ENCODE peak calls at places on chromosomes 2 and 18, in nine cellular contexts. Y, I, D, Z, P, F, B, X and G are unnamed samples.

GRCh38 chr18:78813156-78813555 is 166.5 kb upstream of the SALL3 start:
- DNase-seq in Y (no peak), I (peak), D (no peak), Z (no peak), P (no peak), F (no peak), B (peak), X (no peak), G (no peak)

GRCh38 chr2:68466361-68466777 is 725 bp downstream of the FBXO48 start:
- DNase-seq in Y (peak), I (no peak), D (peak), Z (no peak), P (no peak), F (peak), B (no peak), X (peak), G (no peak)

GRCh38 chr2:86302320-86302719 is 35.1 kb downstream of the REEP1 start:
- DNase-seq in Y (no peak), I (no peak), D (no peak), Z (no peak), P (no peak), F (no peak), B (no peak), X (no peak), G (no peak)

GRCh38 chr2:48195168-48195567 is 288.9 kb upstream of the FBXO11 start:
- DNase-seq in Y (no peak), I (no peak), D (no peak), Z (no peak), P (no peak), F (no peak), B (no peak), X (no peak), G (no peak)

GRCh38 chr18:6866552-6866951 is 137.0 kb downstream of the ARHGAP28 start:
- DNase-seq in Y (no peak), I (no peak), D (no peak), Z (no peak), P (no peak), F (no peak), B (no peak), X (no peak), G (no peak)

GRCh38 chr2:120132190-120132589 is 91.0 kb downstream of the TMEM185B start:
- DNase-seq in Y (peak), I (no peak), D (no peak), Z (no peak), P (no peak), F (no peak), B (no peak), X (no peak), G (no peak)

GRCh38 chr18:27202771-27203170 is 17.7 kb upstream of the CHST9 start:
- DNase-seq in Y (peak), I (no peak), D (no peak), Z (no peak), P (no peak), F (no peak), B (no peak), X (no peak), G (no peak)

GRCh38 chr2:127072970-127073369 is 34.0 kb downstream of the BIN1 start:
- DNase-seq in Y (no peak), I (no peak), D (no peak), Z (no peak), P (no peak), F (no peak), B (no peak), X (no peak), G (no peak)

GRCh38 chr2:190893157-190893556 is 12.5 kb downstream of the GLS start:
- DNase-seq in Y (no peak), I (no peak), D (no peak), Z (no peak), P (no peak), F (no peak), B (no peak), X (no peak), G (no peak)

GRCh38 chr18:59837586-59837985 is 62.2 kb upstream of the PMAIP1 start:
- DNase-seq in Y (peak), I (peak), D (no peak), Z (peak), P (no peak), F (peak), B (peak), X (peak), G (no peak)

GRCh38 chr2:182006606-182007005 is 21.0 kb downstream of the PPP1R1C start:
- DNase-seq in Y (no peak), I (no peak), D (no peak), Z (no peak), P (no peak), F (no peak), B (no peak), X (no peak), G (no peak)

GRCh38 chr18:923144-923543 is 18.5 kb downstream of the ADCYAP1 start:
- DNase-seq in Y (no peak), I (no peak), D (no peak), Z (no peak), P (no peak), F (no peak), B (no peak), X (no peak), G (no peak)

GRCh38 chr2:71609441-71609840 is 156.1 kb downstream of the DYSF start:
- DNase-seq in Y (peak), I (no peak), D (no peak), Z (peak), P (peak), F (no peak), B (no peak), X (peak), G (peak)

GRCh38 chr2:68279691-68280090 is 27.4 kb upstream of the PPP3R1 start:
- DNase-seq in Y (no peak), I (no peak), D (no peak), Z (no peak), P (no peak), F (no peak), B (no peak), X (no peak), G (no peak)

GRCh38 chr18:79924814-79925655 is 26.4 kb downstream of the SLC66A2 start:
- DNase-seq in Y (no peak), I (no peak), D (no peak), Z (peak), P (peak), F (peak), B (no peak), X (no peak), G (peak)

GRCh38 chr2:42562474-42563144 is 5.8 kb upstream of the MTA3 start:
- DNase-seq in Y (no peak), I (no peak), D (no peak), Z (peak), P (no peak), F (no peak), B (no peak), X (peak), G (no peak)

DNA sequence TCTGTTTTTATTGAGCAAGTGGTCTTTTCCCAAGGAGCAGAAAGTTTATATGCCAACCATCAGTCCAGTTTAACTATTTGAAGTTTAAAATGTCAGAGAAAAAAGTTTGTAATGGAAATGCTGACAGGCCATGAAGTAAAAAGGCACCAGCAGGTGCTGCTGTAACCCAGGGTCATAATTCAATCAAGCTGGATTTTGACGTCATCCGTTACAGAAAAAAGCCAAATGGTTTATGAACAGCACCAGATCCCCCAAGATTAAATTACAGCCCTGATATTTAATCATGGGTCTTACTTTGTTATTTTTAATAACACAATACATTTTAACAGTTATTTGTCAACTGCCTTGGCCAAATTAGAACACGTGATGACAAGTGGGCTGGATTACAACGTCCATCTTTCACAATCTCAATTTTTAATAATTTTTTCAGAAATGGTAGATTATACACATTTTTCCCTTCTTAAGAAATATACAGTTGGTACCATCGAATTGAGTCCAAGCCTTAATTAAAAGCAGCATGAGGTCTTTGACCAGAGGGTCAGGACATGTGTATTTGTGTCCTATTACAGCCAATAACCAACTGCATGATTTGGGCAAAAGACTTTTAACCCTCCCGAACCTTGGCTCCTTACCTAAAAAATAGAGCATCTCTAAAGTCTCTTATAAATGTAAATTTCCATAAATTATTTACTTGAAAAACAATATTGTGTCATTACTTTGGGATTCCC is 10.0 kb downstream of the TCF4 start:
- DNase-seq in Y (no peak), I (no peak), D (no peak), Z (no peak), P (no peak), F (no peak), B (peak), X (no peak), G (no peak)
- TF ChIP-seq CTCF in Y (no peak), I (no peak), D (no peak), Z (no peak), P (no peak), F (no peak), B (no peak), X (peak), G (peak)

DNA sequence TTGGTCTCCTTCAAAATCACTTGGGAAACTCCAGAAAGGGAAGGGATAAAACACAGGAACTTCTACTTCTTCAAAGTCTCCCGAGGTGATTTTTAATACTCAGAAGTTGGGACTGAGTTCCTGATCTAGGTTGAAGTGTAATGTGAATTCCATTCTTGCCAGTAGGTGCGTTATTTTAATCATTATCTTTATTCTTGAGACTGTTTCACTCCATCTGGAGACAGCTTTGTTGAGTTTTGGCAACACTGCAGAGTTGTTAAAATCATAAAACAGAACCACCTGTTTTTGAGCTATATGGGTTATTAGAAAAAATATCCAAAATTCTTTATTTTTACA is 22.0 kb downstream of the ATP8B1 start:
- DNase-seq in Y (no peak), I (no peak), D (no peak), Z (no peak), P (no peak), F (no peak), B (no peak), X (no peak), G (no peak)
- TF ChIP-seq CTCF in Y (no peak), I (no peak), D (no peak), Z (no peak), P (no peak), F (no peak), B (no peak), X (no peak), G (no peak)

GRCh38 chr2:99608092-99608491 is 118.3 kb upstream of the REV1 start:
- DNase-seq in Y (no peak), I (no peak), D (no peak), Z (no peak), P (no peak), F (no peak), B (peak), X (no peak), G (no peak)
- TF ChIP-seq CTCF in Y (peak), I (no peak), D (peak), Z (no peak), P (no peak), F (no peak), B (no peak), X (peak), G (no peak)

DNA sequence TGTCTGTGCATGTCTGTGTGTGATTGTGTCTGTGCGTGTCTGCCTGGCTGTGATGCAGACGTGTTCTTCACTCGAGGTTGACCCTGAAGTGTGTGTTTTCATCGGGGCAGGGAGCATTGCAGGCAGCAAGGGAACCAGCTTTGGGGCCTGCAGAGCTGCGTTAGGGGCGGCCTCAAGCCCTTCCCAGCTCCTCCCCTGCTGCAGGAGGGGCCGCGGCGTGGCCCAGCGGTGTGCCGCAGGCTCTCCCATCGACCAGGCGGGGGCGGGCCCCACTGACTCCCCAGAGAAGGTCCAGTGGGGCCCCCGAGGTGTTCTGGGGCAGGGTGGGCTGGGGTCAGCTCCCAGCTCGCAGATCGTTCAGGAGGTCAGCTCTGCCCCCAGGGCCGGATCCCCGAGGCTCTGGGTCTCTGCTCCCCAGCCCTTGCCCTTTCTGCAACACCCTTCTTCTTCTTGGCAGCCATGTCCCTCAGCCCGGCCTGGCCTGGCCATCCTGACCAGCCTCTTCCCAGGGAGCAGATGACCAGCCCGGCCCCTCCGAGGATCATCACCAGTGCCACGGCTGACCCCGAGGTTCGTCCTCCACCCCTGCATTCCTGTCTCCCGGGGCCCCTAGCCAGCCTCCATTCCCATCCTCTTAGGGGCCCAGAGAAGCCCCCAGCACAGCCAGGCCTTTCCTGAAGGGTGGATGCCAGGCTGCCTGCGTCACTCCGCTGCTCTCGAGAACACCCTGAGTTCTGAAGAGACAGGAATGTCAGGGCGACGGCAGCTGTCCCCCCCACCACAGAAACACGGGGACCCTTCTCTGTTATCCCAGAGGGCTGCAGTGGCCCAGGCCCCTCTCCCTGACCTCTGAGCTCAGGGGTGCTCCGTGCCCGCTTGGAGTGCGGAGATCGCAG is 11.1 kb upstream of the KLHL30 start:
- DNase-seq in Y (peak), I (peak), D (peak), Z (no peak), P (peak), F (peak), B (no peak), X (no peak), G (no peak)
- TF ChIP-seq CTCF in Y (peak), I (no peak), D (peak), Z (no peak), P (no peak), F (no peak), B (no peak), X (no peak), G (no peak)

GRCh38 chr18:47175895-47176575 is at the start of gene IER3IP1:
- DNase-seq in Y (peak), I (peak), D (peak), Z (peak), P (peak), F (peak), B (peak), X (peak), G (peak)
- TF ChIP-seq CTCF in Y (no peak), I (no peak), D (no peak), Z (no peak), P (no peak), F (no peak), B (no peak), X (no peak), G (peak)